ENCODE peak calls at places on chromosome 5, in nine cellular contexts. K is esophagus squamous epithelium; L is PC-3; R is IMR-90; V is lower lobe of right lung; O is upper lobe of right lung; E is heart left ventricle; F is CD8-positive, alpha-beta T cell; I is stomach. G is an unnamed sample. For H3K9me3, the result is how much of the 10 kb centered on the place peaks cover.

GRCh38 chr5:157130933-157131332 is 11.7 kb downstream of the MED7 start:
- DNase-seq in F (no peak), V (no peak), O (no peak), I (no peak), K (no peak), R (peak), E (no peak), L (no peak), G (no peak)

GRCh38 chr5:60718186-60718892 is 18.4 kb upstream of the DEPDC1B start:
- DNase-seq in R (no peak), O (no peak), K (no peak), I (no peak), V (no peak), E (no peak), L (no peak), F (no peak), G (no peak)

GRCh38 chr5:72231989-72232703 is 87.9 kb downstream of the MRPS27 start:
- DNase-seq in F (no peak), R (no peak), V (no peak), O (no peak), K (no peak), I (no peak), L (no peak), E (no peak), G (no peak)

GRCh38 chr5:143386725-143387124 is 16.8 kb downstream of the NR3C1 start:
- DNase-seq in K (no peak), I (no peak), F (no peak), L (no peak), V (no peak), R (peak), E (no peak), O (no peak), G (no peak)

GRCh38 chr5:7856855-7857254 is 5.9 kb upstream of the CFAP90 start:
- DNase-seq in L (peak), R (peak), O (no peak), F (no peak), E (no peak), I (no peak), V (no peak), K (no peak), G (no peak)

GRCh38 chr5:75348241-75348640 is 11.2 kb downstream of the HMGCR start:
- DNase-seq in R (peak), K (no peak), V (no peak), O (no peak), I (no peak), F (no peak), E (no peak), L (no peak), G (no peak)

GRCh38 chr5:1332461-1333001 is 12.4 kb downstream of the CLPTM1L start:
- DNase-seq in I (peak), E (no peak), F (no peak), R (no peak), K (no peak), O (no peak), V (no peak), L (no peak), G (no peak)

GRCh38 chr5:40441733-40442132 is 238.0 kb upstream of the PTGER4 start:
- DNase-seq in F (peak), I (no peak), R (no peak), L (no peak), E (no peak), K (no peak), V (no peak), O (no peak), G (peak)

GRCh38 chr5:115389074-115389798 is 92.8 kb upstream of the CCDC112 start:
- DNase-seq in F (no peak), V (no peak), I (no peak), O (no peak), R (peak), K (no peak), E (no peak), L (no peak), G (no peak)

GRCh38 chr5:1041225-1042186 is 32.9 kb downstream of the NKD2 start:
- DNase-seq in I (no peak), V (no peak), R (no peak), F (no peak), E (no peak), L (peak), O (no peak), K (no peak), G (no peak)

GRCh38 chr5:54869691-54870090 is 115.7 kb downstream of the ESM1 start:
- DNase-seq in F (no peak), K (no peak), O (no peak), V (no peak), L (no peak), E (no peak), I (no peak), R (peak), G (no peak)

GRCh38 chr5:78534148-78535009 is 114.2 kb downstream of the LHFPL2 start:
- DNase-seq in I (no peak), F (no peak), R (peak), L (no peak), E (peak), O (peak), V (no peak), K (no peak), G (no peak)

DNA sequence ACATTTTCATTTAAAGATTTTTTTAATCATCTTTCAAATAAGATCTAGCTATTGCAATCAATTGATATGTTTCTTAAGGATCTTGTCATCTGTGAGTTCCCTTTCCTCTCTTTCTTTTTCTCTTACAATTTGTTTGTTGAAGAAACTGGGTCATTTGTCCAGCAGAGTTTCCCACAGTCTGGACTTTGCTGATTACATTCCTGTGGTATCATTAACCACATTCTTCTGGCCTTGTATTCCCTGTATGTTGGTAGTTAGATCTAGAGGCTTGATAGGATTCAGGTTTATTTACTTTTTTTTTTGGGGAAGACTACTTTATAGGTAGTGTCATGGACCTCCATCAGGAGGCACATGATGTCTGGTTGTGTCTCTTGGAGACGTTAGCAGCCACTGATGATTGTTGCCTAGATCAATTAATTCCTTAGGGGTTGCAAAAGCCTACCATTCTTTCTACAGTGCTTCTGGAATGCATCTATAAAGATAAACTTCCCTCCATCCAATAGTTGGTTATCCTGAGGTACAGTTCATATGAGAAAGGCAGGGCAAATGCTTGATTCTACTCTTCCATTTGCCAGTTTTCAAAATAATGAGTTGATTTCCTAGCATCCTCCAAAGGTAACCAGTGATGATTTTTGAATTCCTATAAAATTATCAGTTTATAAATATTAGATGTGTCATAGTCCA is 14.3 kb downstream of the PDE8B start:
- DNase-seq in R (peak), K (no peak), O (no peak), V (no peak), E (no peak), L (peak), F (no peak), I (no peak), G (no peak)
- TF ChIP-seq CTCF in R (no peak), K (no peak), O (no peak), V (no peak), E (no peak), L (no peak), F (no peak), I (no peak), G (no peak)

GRCh38 chr5:134227259-134227658 is 1.4 kb upstream of the PPP2CA start:
- DNase-seq in L (no peak), F (no peak), I (no peak), O (no peak), K (no peak), R (peak), E (no peak), V (no peak), G (no peak)

GRCh38 chr5:134226441-134227192 is 744 bp upstream of the PPP2CA start:
- DNase-seq in E (no peak), K (no peak), L (no peak), O (no peak), F (peak), I (peak), R (peak), V (peak), G (peak)

GRCh38 chr5:134225780-134226440 is at the start of gene PPP2CA:
- DNase-seq in V (peak), L (peak), E (peak), F (peak), O (peak), R (peak), I (peak), K (peak), G (peak)

GRCh38 chr5:134228624-134229023 is 2.8 kb upstream of the PPP2CA start:
- DNase-seq in I (no peak), O (no peak), E (no peak), V (no peak), F (no peak), R (no peak), L (no peak), K (no peak), G (no peak)

GRCh38 chr5:134227786-134228185 is 1.9 kb upstream of the PPP2CA start:
- DNase-seq in F (no peak), L (no peak), R (no peak), O (no peak), E (no peak), I (no peak), V (no peak), K (no peak), G (no peak)
- H3K27ac ChIP-seq in F (no peak), L (no peak), R (no peak), O (no peak), E (peak), I (no peak), V (no peak), K (peak), G (no peak)

GRCh38 chr5:141362719-141363118 is 1.2 kb upstream of the PCDHGA5 start:
- DNase-seq in F (no peak), V (no peak), E (no peak), L (no peak), K (no peak), O (no peak), I (no peak), R (no peak), G (no peak)

GRCh38 chr5:141369994-141370848 is at the start of gene PCDHGB3:
- DNase-seq in O (no peak), F (peak), V (no peak), L (no peak), R (peak), I (no peak), E (no peak), K (no peak), G (peak)

GRCh38 chr5:141363952-141364660 is at the start of gene PCDHGA5:
- DNase-seq in I (no peak), V (no peak), L (peak), R (peak), F (no peak), K (no peak), E (no peak), O (no peak), G (no peak)

GRCh38 chr5:141371572-141372475 is 1.8 kb downstream of the PCDHGB3 start:
- DNase-seq in E (no peak), L (no peak), R (no peak), F (no peak), I (no peak), V (no peak), O (no peak), K (no peak), G (no peak)

GRCh38 chr5:141366016-141366896 is 2.3 kb downstream of the PCDHGA5 start:
- DNase-seq in K (no peak), R (no peak), I (no peak), O (no peak), L (no peak), V (no peak), E (no peak), F (no peak), G (no peak)
- H3K9me3 ChIP-seq in K (half or more), R (half or more), I (half or more), O (under half), L (under half), V (half or more), E (under half), F (under half), G (under half)

DNA sequence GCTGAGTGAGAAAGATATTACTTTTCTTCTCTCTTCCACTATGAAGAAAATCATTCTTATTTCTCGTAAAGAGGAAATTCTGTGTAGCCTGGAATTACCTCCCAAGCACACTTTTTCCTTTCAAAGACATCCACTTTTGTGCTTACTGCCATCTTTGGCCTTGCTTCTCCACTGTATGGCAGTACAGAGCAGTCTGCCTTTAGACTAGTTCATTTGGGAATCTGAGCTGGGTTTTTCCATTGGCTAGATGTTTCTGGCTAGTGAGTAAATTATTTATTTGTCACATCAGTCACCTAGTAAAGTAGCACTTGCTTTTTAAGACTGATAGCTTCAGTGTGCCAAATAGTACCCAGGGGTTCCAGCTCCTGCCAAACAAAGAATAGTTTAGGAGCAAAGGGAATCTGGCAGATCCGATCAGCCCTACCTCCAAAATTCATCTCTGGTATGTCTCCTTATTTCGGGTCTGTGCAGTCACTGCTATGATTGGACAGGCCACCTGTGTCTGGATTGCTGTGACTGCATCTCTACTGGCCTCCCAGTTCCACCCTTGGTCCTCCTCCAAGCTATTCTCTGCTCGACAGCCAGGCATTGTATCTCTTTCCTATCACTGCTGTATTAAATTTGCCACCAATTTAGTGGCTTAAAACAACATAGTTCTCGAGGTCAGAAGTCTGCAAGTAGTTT is 97.6 kb downstream of the NUDT12 start:
- DNase-seq in O (no peak), E (no peak), I (no peak), R (no peak), L (peak), K (no peak), F (no peak), V (no peak), G (no peak)
- TF ChIP-seq CTCF in O (no peak), E (no peak), I (no peak), R (peak), L (no peak), K (no peak), F (no peak), V (no peak), G (no peak)

DNA sequence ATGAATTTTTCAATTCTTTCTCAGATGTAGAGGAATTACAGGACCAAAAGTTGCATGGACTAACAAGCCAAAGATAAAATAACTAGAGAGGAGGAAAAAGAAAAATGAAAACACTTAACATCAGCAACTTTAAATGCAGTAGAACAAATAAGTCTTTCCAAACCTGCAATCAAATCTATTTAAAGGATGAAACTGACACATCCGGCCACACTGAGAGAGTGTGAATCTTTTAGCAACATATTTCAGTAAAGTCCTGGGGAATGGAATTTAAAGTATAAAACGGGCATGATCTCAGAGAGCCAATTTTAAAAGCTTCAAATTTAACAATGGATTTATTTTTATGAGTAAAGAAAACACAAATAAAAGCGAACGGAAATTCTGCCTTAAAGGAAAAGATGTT is 17.1 kb downstream of the CAST start:
- DNase-seq in L (no peak), E (no peak), R (no peak), O (no peak), F (no peak), K (no peak), V (no peak), I (no peak), G (no peak)
- H3K27ac ChIP-seq in L (no peak), E (no peak), R (no peak), O (no peak), F (no peak), K (no peak), V (no peak), I (no peak), G (no peak)

GRCh38 chr5:172251419-172251818 is 32.1 kb downstream of the UBTD2 start:
- DNase-seq in O (no peak), R (no peak), F (no peak), E (no peak), I (no peak), V (no peak), L (no peak), K (no peak), G (no peak)

GRCh38 chr5:172255444-172255843 is 28.1 kb downstream of the UBTD2 start:
- DNase-seq in R (no peak), F (no peak), I (no peak), E (no peak), K (no peak), L (no peak), V (no peak), O (no peak), G (no peak)
- H3K9me3 ChIP-seq in R (under half), F (under half), I (under half), E (under half), K (under half), L (under half), V (under half), O (under half), G (under half)

G was measured in CD4-positive, alpha-beta T cell.